ENCODE peak calls at places on chromosomes 12 and 14, in nine cellular contexts. E is heart left ventricle, J is HL-60, A is fibroblast of lung, K is PC-3, O is HCT116, I is A549, X is psoas muscle, N is Peyer's patch. S is an unnamed sample.

GRCh38 chr12:75725505-75726120 is 214.2 kb upstream of the KRR1 start:
- DNase-seq in I (peak), J (no peak), K (peak), N (no peak), O (peak), E (no peak), X (no peak), A (no peak), S (peak)

GRCh38 chr12:105862163-105862821 is 276.5 kb downstream of the NUAK1 start:
- DNase-seq in X (no peak), K (peak), I (no peak), A (no peak), E (no peak), N (no peak), J (no peak), O (no peak), S (no peak)

GRCh38 chr12:75889214-75889613 is 142.4 kb downstream of the PHLDA1 start:
- DNase-seq in K (no peak), N (no peak), A (no peak), O (no peak), J (no peak), X (no peak), I (no peak), E (no peak), S (no peak)

GRCh38 chr14:104658325-104658712 is 31.1 kb upstream of the INF2 start:
- DNase-seq in J (no peak), X (no peak), K (no peak), A (no peak), E (no peak), I (no peak), N (peak), O (no peak), S (no peak)

GRCh38 chr12:90226211-90226610 is 517.6 kb upstream of the ATP2B1 start:
- DNase-seq in X (no peak), J (no peak), A (no peak), E (no peak), O (no peak), I (no peak), K (no peak), N (peak), S (no peak)

GRCh38 chr14:69658664-69659261 is 47.4 kb downstream of the SUSD6 start:
- DNase-seq in N (peak), E (no peak), O (no peak), A (no peak), K (peak), X (no peak), J (no peak), I (no peak), S (no peak)

GRCh38 chr14:104708606-104709268 is 15.3 kb upstream of the ADSS1 start:
- DNase-seq in E (peak), N (peak), K (peak), I (peak), A (peak), J (peak), X (peak), O (no peak), S (peak)

GRCh38 chr12:116882742-116883141 is 1.5 kb upstream of the HRK start:
- DNase-seq in O (no peak), J (no peak), K (peak), E (no peak), I (peak), N (no peak), A (peak), X (no peak), S (peak)

GRCh38 chr14:44448816-44449411 is 58.2 kb downstream of the FSCB start:
- DNase-seq in N (no peak), I (no peak), X (no peak), O (no peak), K (no peak), A (no peak), E (no peak), J (no peak), S (no peak)

GRCh38 chr14:32018391-32019092 is 58.6 kb upstream of the ARHGAP5 start:
- DNase-seq in K (peak), N (no peak), E (no peak), O (no peak), J (no peak), I (no peak), A (no peak), X (no peak), S (no peak)
- H3K27ac ChIP-seq in K (no peak), N (no peak), E (no peak), O (no peak), J (no peak), I (no peak), A (no peak), X (peak), S (no peak)

GRCh38 chr14:92884410-92884809 is 38.5 kb upstream of the CHGA start:
- DNase-seq in I (no peak), K (no peak), X (no peak), N (no peak), O (no peak), J (no peak), A (no peak), E (no peak), S (no peak)

GRCh38 chr14:92885279-92886061 is 37.5 kb upstream of the CHGA start:
- DNase-seq in O (no peak), J (no peak), X (no peak), E (no peak), A (no peak), N (no peak), K (no peak), I (no peak), S (no peak)

GRCh38 chr14:92887157-92887556 is 35.8 kb upstream of the CHGA start:
- DNase-seq in K (no peak), A (no peak), O (no peak), E (no peak), I (no peak), X (no peak), N (no peak), J (no peak), S (no peak)

GRCh38 chr14:92888896-92889295 is 34.1 kb upstream of the CHGA start:
- DNase-seq in A (no peak), O (no peak), I (no peak), X (no peak), J (peak), N (no peak), E (no peak), K (no peak), S (no peak)

GRCh38 chr14:92886337-92886736 is 36.6 kb upstream of the CHGA start:
- DNase-seq in A (no peak), K (no peak), I (no peak), J (no peak), O (no peak), X (no peak), N (no peak), E (no peak), S (no peak)
- H3K4me3 ChIP-seq in A (no peak), K (no peak), I (no peak), J (no peak), O (no peak), X (no peak), N (no peak), E (no peak), S (no peak)

GRCh38 chr14:85867450-85867849 is 337.5 kb downstream of the FLRT2 start:
- DNase-seq in N (no peak), A (no peak), K (peak), I (peak), E (no peak), O (no peak), J (no peak), X (no peak), S (peak)
- TF ChIP-seq CTCF in N (no peak), A (no peak), K (peak), I (no peak), E (no peak), O (no peak), J (no peak), X (no peak), S (peak)

GRCh38 chr14:54713364-54713763 is 146.4 kb downstream of the SAMD4A start:
- DNase-seq in E (no peak), K (no peak), I (no peak), A (peak), N (no peak), J (no peak), X (no peak), O (no peak), S (no peak)

GRCh38 chr14:54715244-54715643 is 148.3 kb downstream of the SAMD4A start:
- DNase-seq in A (peak), E (no peak), J (no peak), I (no peak), X (no peak), O (peak), K (peak), N (no peak), S (peak)

GRCh38 chr14:54718046-54718445 is 151.1 kb downstream of the SAMD4A start:
- DNase-seq in A (peak), O (no peak), N (no peak), J (no peak), X (no peak), E (no peak), K (no peak), I (no peak), S (no peak)

GRCh38 chr14:54712371-54712998 is 145.6 kb downstream of the SAMD4A start:
- DNase-seq in J (no peak), I (no peak), N (no peak), O (no peak), A (peak), X (no peak), E (no peak), K (peak), S (no peak)

DNA sequence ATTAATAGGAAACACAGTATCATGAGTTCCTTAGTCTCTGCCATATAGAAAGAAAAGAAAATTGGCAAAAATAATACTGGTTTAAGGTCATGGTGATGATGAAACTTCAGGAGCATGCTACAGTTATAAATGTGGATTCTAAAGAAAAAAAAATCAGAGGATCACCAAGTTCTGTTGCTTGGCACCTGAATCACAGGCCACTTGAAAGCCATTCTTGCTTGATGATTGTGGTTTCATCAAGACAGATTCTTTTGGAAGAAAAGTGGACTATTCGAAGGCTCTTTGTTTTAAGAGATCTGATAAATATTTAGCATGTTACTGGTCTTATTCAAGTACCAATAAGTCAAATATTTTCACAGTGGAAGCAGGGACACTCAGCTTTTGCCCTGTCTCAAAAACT is 148.9 kb downstream of the SAMD4A start:
- DNase-seq in J (no peak), N (no peak), I (no peak), E (no peak), A (no peak), K (no peak), X (no peak), O (no peak), S (no peak)
- H3K27ac ChIP-seq in J (no peak), N (no peak), I (no peak), E (no peak), A (no peak), K (no peak), X (peak), O (no peak), S (no peak)

DNA sequence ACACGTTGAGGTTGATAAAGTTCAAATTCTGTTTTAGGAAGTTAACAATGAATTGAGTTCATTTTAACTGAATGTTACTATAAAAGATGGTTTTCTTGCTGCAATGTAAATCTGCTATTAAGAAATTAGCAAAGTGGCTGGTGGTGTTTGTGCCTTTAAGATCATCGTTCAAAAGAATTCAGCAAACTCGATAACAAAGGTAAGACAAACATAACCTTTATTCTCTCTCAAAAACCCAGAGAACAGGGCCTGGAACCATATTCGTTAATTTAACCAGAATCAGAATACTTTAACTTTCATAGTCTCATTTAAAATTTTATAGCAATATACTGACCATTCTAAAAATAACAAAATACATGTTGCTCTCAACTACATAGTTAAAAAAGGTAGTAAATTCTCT is 3.4 kb downstream of the TMEM30B start:
- DNase-seq in A (no peak), X (no peak), K (no peak), I (no peak), E (no peak), O (no peak), N (no peak), J (no peak), S (no peak)
- H3K4me3 ChIP-seq in A (no peak), X (no peak), K (peak), I (no peak), E (no peak), O (no peak), N (no peak), J (no peak), S (no peak)